ENCODE peak calls at places on chromosomes 13 and 19, in four cellular contexts. L is neuronal stem cell, P is IMR-90, Q is H1. D is an unnamed sample.

GRCh38 chr13:29165840-29166239 is 345.7 kb downstream of the MTUS2 start:
- DNase-seq in Q (no peak), P (no peak), L (no peak), D (peak; percentile 6)

GRCh38 chr19:50320596-50320995 is 8.6 kb downstream of the KCNC3 start:
- DNase-seq in P (no peak), Q (no peak), L (no peak), D (no peak)

GRCh38 chr19:8311461-8312260 is 3.5 kb upstream of the CD320 start:
- DNase-seq in L (no peak), P (no peak), Q (no peak), D (no peak)

GRCh38 chr19:51531349-51532315 is at the start of gene SIGLEC6:
- DNase-seq in L (no peak), P (no peak), Q (no peak), D (no peak)

GRCh38 chr13:52980695-52981094 is 47.9 kb upstream of the OLFM4 start:
- DNase-seq in P (no peak), L (no peak), Q (no peak), D (no peak)

GRCh38 chr19:42441047-42441440 is 1.7 kb downstream of the CXCL17 start:
- DNase-seq in L (no peak), Q (no peak), P (no peak), D (no peak)

GRCh38 chr13:38228322-38228721 is 121.3 kb upstream of the UFM1 start:
- DNase-seq in Q (no peak), L (no peak), P (no peak), D (peak; percentile 65)

GRCh38 chr13:112967666-112968379 is 1.2 kb upstream of the MCF2L start:
- DNase-seq in P (no peak), L (peak; percentile 40), Q (no peak), D (no peak)

GRCh38 chr19:13986348-13986904 is 19.7 kb downstream of the RFX1 start:
- DNase-seq in L (no peak), P (peak; percentile 72), Q (peak; percentile 68), D (peak; percentile 93)

GRCh38 chr13:113446488-113446854 is 6.8 kb downstream of the ADPRHL1 start:
- DNase-seq in Q (no peak), P (no peak), L (no peak), D (no peak)

GRCh38 chr19:4695224-4695731 is 25.1 kb upstream of the MYDGF start:
- DNase-seq in Q (no peak), L (no peak), P (no peak), D (no peak)

GRCh38 chr19:55146078-55146647 is 2.8 kb downstream of the TNNT1 start:
- DNase-seq in Q (no peak), L (no peak), P (no peak), D (peak; percentile 82)

GRCh38 chr13:65724261-65724660 is 1505.9 kb downstream of the PCDH9 start:
- DNase-seq in Q (no peak), L (no peak), P (peak; percentile 49), D (no peak)

GRCh38 chr19:52897149-52897935 is at the start of gene ZNF320:
- DNase-seq in Q (peak; percentile 89), P (peak; percentile 87), L (peak; percentile 91), D (peak; percentile 98)

GRCh38 chr19:28956421-28956820 is 256.5 kb downstream of the UQCRFS1 start:
- DNase-seq in L (no peak), P (no peak), Q (no peak), D (no peak)

DNA sequence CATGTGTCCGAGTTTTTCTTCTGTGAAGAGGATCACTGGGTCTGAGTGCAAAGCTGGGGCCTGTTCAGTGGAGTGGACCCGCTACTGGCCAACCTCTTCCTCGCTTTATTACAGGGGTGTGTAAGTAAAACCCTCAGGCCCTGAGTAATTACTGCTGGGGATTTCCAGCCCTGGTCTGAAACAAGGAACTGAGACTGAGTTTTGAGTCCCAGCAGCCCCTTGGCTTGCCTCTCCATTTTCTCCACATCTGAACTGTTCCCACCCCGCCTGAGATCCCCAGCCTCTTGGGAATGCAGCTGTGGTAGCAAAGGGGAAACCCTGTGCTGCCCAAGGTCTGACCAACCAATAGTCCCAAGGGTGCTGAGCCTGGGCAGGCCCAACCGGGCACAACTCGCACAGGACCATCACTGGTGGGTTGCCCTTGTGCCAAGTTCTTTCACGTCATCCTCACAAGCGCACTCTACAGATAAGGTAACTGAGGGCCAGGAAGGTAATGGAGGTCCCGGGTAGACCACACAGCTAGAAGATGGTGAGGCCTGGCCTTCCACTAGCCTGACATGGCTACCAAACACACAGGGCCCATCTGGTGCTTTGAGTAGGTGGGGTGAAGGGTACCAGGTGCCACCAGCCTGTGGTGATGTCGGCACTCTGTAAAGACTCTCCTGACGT is 13.7 kb upstream of the SLC35E1 start:
- DNase-seq in Q (no peak), P (peak; percentile 19), L (no peak), D (no peak)
- H2AK5ac ChIP-seq in Q (peak overlapping the region; percentile 94), P (no peak overlapping the region), L (peak overlapping the region; percentile 1), D (no peak overlapping the region)

DNA sequence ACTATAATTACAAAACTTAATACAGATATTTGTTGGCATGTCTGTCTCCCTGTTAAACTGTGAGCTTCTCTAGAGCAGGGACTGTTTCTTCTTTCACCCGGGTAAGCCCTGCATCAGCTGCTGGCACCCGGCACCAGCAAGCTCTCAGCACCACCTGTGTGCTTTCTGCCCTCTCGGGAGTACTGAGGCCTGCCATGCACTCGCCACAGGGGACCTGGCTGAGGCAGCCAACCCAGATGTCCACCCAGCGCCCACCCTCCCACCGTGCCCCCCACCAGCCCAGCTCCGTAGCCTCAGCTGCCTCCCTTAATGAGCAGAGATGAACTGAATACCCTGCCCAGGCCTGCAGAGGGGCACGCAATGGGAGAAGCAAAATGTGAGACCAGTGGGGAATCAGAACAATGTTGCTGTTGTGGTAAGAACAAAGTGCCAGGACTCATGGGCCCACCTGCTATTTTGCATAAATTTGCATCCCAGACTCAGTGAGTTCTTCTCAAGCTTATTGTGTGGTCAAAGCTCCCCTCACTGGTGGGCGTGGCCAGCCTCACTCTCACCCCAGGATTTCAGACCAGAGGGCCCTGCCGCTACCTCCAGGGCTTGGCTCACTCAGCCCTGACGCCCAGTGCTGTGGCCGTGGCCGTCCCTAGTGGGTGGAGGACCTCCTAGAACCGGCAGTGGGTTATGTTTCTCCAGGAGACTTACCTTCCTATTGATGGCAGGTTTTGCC is 14.6 kb upstream of the SERPINE3 start:
- DNase-seq in Q (no peak), L (no peak), P (no peak), D (no peak)
- H2AK5ac ChIP-seq in Q (no peak overlapping the region), L (peak overlapping the region; percentile 58), P (no peak overlapping the region), D (no peak overlapping the region)

DNA sequence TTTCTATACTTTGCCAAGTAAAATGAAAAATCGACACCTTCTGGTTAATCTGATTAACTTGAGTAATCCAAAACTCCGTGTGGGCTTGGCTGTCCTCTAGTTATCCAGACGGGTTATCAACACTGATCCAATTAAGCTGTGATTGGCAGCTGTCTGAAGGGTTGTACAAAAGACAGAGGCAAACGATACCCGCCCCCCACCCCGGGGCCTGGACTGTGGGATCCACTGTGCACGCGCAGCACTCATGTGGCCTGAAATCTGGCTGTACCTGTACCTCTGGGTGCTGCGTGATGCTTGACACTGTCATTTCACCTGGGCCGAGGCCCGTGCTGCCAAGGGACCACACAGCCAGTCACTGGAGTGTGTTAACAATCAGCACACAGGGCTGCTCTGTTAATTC is 53.5 kb downstream of the COL4A2 start:
- DNase-seq in L (no peak), Q (no peak), P (no peak), D (no peak)
- H2AK5ac ChIP-seq in L (no peak overlapping the region), Q (no peak overlapping the region), P (peak overlapping the region; percentile 98), D (no peak overlapping the region)

GRCh38 chr19:34276614-34277013 is 22.3 kb downstream of the GARRE1 start:
- DNase-seq in Q (no peak), P (no peak), L (no peak), D (no peak)
- H2AK5ac ChIP-seq in Q (no peak overlapping the region), P (peak overlapping the region; percentile 97), L (no peak overlapping the region), D (no peak overlapping the region)

DNA sequence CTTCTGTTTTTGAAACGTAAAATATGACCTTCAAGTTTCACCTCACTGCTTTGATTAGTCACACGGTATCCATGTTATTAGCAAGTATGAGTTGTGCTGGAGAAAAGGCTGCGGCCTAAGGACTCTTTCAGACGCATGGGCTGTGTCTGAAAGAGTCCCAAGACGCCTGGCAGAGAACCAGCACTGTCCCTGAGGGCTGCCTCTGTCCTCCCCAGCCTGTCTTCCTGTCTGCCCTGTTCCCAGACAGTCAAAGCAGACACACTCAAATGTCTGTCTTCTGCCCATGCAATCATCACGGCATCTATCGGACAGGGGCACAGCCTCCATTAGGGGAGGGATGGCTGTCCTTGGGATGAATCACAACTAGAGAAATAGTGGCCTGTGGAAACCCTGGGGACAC is 65.5 kb downstream of the DPY19L3 start:
- DNase-seq in Q (no peak), L (no peak), P (no peak), D (no peak)
- H2AK5ac ChIP-seq in Q (no peak overlapping the region), L (no peak overlapping the region), P (no peak overlapping the region), D (no peak overlapping the region)

DNA sequence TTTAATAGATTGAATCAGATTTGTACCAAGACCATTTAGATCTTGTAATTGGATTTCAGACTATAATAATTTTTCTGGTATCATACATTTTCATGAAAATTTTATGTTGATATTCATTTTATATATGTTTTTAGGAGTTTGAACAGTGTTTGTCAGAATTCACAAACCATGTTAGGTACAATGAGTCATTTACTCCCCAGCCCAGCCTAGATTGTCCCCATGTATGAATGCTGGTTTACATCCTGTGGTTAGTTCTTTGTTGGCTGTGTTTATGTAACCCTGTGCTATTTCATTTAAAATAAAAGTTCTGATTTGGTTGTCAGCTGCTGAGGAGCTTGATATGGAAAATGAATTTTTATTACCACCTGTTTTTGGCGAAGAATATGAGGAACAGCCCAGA is 96.7 kb downstream of the GJA3 start:
- DNase-seq in Q (no peak), P (peak; percentile 77), L (no peak), D (no peak)
- H2AK5ac ChIP-seq in Q (no peak overlapping the region), P (no peak overlapping the region), L (no peak overlapping the region), D (no peak overlapping the region)

DNA sequence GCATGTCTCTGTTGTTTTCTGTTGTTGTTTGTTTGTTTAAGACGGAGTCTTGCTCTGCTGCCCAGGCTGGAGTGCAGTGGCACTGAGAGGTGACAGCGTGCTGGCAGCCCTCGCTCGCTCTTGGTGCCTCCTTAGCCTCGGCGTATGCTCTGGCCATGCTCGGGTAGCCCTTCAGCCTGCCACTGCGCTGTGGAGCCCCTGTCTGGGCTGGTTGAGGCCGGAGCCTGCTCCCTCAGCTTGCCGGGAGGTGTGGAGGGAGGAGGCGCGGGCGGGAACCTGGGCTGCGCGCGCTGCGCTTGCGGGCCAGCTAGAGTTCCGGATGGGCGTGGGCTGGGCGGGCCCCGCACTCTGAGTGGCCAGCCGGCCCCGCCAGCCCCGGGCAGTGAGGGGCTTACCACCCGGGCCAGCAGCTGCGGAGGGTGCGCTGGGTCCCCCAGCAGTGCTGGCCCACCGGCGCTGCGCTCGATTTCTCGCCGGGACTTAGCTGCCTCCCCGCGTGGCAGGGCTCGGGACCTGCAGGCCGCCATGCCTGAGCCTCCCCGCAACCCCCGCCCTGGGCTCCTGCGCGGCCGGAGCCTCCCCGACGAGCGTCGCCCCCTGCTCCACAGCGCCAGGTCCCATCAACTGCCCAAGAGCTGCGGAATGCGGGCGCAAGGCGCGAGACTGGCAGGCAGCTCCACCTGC is 6.6 kb upstream of the ZNF329 start:
- DNase-seq in L (no peak), P (no peak), Q (no peak), D (no peak)
- H2AK5ac ChIP-seq in L (no peak overlapping the region), P (no peak overlapping the region), Q (no peak overlapping the region), D (no peak overlapping the region)

D was measured in mesendoderm.